ENCODE peak calls at places on chromosomes 4 and X, in six cellular contexts. Z is testis, D is heart right ventricle, E is mucosa of descending colon, P is progenitor cell of endocrine pancreas, L is fibroblast of the aortic adventitia. U is an unnamed sample.

GRCh38 chr4:39947963-39948362 is 29.7 kb downstream of the PDS5A start:
- DNase-seq in Z (no peak), D (no peak), E (no peak), P (no peak), L (no peak), U (no peak)

GRCh38 chr4:73067971-73068394 is 1.5 kb downstream of the COX18 start:
- DNase-seq in Z (no peak), D (no peak), E (no peak), P (no peak), L (no peak), U (no peak)

GRCh38 chrX:29478336-29479069 is 736.9 kb upstream of the MAGEB2 start:
- DNase-seq in Z (peak; percentile 41), D (no peak), E (peak; percentile 22), P (no peak), L (peak; percentile 62), U (no peak)

GRCh38 chr4:13642576-13642975 is 15.1 kb upstream of the BOD1L1 start:
- DNase-seq in Z (peak; percentile 76), D (no peak), E (no peak), P (no peak), L (peak; percentile 64), U (no peak)

GRCh38 chr4:15186149-15186548 is 183.9 kb downstream of the CPEB2 start:
- DNase-seq in Z (no peak), D (no peak), E (no peak), P (no peak), L (peak; percentile 14), U (no peak)

GRCh38 chr4:153418581-153418980 is 47.6 kb upstream of the TMEM131L start:
- DNase-seq in Z (no peak), D (no peak), E (no peak), P (no peak), L (peak; percentile 57), U (no peak)

GRCh38 chr4:144645102-144645469 is 870 bp upstream of the HHIP start:
- DNase-seq in Z (peak; percentile 35), D (peak; percentile 11), E (no peak), P (no peak), L (peak; percentile 44), U (no peak)

GRCh38 chrX:16712116-16712824 is at the start of gene CTPS2:
- DNase-seq in Z (peak; percentile 55), D (peak; percentile 62), E (peak; percentile 69), P (peak; percentile 64), L (peak; percentile 55), U (peak; percentile 36)

GRCh38 chrX:150503898-150504219 is 64.6 kb upstream of the MTM1 start:
- DNase-seq in Z (no peak), D (no peak), E (peak; percentile 59), P (no peak), L (no peak), U (no peak)

GRCh38 chrX:15680401-15680800 is 15.8 kb upstream of the CLTRN start:
- DNase-seq in Z (no peak), D (no peak), E (no peak), P (no peak), L (peak; percentile 7), U (no peak)

GRCh38 chr4:69591374-69591773 is 48.1 kb downstream of the UGT2A2 start:
- DNase-seq in Z (no peak), D (no peak), E (no peak), P (no peak), L (no peak), U (no peak)

GRCh38 chr4:168248311-168248710 is 70.2 kb downstream of the DDX60 start:
- DNase-seq in Z (no peak), D (no peak), E (no peak), P (no peak), L (no peak), U (no peak)

DNA sequence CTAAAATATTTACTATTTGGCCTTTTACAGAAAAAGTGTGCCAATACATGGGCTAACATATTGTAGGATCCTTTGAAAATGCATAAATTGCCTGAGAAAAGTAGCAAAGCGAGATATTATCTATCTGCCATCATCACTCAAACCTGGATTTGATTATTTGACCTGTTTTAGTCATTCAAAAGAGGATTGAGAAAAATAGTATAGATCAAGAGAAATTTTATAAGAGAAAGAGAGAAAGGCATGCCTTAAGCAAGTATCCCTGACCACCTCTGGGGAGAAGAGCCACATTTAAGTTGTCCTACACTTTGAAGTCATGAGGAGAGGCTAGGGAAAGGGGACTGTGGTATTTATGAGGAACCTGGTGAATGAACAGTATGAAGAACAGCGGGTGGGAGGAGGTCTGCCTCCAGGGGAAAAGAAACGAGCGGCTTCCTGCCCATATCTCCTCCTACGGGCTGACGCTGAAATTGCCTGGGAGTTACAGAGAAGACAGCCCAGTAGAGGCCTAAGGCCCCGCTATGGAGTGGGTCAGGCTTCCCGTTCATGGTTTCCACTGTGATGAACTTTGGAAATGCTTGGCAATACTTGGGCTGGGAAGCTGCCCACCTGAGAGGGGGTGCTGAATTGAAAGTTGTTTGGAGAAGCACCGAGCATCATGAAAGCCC is 106.8 kb upstream of the ACSL4 start:
- DNase-seq in Z (no peak), D (no peak), E (no peak), P (no peak), L (peak; percentile 26), U (no peak)
- TF ChIP-seq CTCF in Z (no peak), D (no peak), E (no peak), P (peak; percentile 22), L (no peak), U (no peak)

DNA sequence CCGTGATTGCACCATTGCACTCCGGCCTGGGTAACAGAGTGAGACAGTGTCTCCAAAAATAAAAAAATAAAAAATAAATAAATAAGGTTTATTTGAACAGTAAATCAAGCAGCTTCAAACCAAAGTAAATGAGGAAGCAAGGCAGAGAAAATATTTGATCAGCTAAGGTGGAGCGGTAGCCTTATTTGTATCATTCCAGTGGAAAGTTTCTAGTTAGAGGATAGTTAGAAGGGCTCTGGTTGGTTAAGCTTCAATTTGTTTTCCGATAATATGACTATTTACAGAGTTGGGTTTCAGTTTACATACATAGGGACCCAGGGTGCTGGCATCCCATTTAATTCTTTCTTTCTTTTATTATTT is 21.8 kb upstream of the OPHN1 start:
- DNase-seq in Z (no peak), D (no peak), E (no peak), P (no peak), L (no peak), U (no peak)
- TF ChIP-seq CTCF in Z (no peak), D (no peak), E (no peak), P (no peak), L (no peak), U (no peak)

DNA sequence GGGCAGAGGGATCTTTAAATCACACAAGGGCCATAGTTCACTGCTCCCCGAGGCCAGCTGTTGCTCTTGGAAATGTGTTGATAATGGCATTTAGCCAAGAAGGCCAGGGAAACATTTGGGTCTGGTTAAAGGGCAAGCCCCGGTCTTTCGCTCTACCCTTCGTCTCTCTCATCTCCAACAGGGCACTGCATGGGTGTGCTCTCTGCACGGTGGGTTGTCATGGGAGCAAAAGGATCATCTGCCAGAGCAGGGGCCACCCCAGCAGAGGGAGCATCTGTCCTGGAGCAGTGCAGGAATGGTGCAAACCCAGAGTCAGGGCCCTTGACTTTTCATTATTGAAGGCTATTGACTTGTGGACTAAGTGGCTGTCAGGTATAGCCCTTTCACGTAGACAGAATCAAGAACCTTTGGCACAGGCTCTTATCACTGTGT is 22.7 kb upstream of the PGRMC2 start:
- DNase-seq in Z (no peak), D (peak; percentile 17), E (peak; percentile 59), P (no peak), L (no peak), U (no peak)
- TF ChIP-seq CTCF in Z (no peak), D (peak; percentile 48), E (no peak), P (no peak), L (no peak), U (peak; percentile 20)

DNA sequence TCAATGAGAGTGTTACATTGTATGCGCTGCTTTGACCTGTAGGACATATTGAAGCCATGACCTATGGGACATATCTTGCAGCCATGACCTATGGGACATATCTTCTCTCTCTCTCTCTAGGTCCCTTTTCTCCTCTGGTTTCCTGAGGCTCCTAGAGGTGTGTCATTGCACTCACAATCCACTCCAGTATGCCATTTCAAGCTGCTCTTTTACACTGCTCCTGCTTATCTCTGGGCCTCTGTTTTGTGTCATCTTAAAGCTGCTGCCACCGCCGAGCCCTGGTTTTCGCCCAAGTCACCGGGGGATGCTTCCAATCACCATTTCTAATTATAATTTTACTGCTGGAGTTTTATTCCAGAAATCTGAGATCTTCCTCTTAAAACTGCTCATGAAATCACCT is 336.1 kb downstream of the GALNTL6 start:
- DNase-seq in Z (no peak), D (no peak), E (no peak), P (no peak), L (no peak), U (no peak)
- TF ChIP-seq CTCF in Z (no peak), D (no peak), E (no peak), P (no peak), L (no peak), U (no peak)

DNA sequence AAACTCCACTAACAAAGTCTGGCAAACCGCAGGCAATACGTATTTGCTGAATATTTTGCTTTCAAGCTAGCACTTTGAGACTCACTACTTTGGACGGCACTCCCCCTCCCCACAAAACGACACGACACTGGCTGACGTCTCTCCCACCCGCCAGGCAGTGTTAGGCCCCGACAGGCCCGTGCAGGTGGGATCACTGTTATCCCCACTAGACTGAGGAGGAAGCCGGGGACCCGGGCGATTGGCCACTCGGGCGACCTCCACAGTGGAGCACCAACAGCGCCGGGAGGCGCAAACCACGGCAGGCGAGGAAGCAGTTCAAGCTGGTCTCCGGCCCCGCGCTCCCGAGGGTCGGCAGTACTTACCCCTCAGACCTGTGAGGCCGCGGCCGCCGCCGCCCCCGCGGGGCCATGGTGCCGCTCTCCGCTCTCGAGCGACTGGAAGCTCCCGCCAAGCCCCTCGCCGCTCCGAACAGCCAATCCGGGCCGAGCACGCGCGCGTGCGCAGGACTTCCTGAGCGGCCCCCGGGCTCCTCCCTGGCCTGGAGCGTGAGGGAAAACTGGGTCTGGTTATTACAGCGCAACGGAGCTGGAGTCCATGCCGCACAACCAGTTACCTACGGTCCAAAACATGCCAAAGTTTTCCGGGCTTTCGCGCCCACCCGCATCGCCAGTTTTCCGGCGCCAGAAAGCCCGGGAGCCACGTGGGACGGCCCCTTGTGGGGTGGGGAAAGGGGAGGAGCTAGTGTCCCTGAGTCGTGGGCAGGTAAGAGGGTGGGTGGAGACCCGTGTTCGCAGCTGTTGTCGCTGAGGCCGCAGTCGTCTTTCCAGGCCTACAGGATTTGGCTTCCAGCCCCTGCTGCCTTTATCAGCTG is at the start of gene CENPU:
- DNase-seq in Z (peak; percentile 97), D (peak; percentile 96), E (peak; percentile 98), P (peak; percentile 97), L (peak; percentile 99), U (peak; percentile 92)
- TF ChIP-seq CTCF in Z (peak; percentile 40), D (no peak), E (no peak), P (no peak), L (no peak), U (no peak)

U was measured in D721Med.